ENCODE peak calls at places on chromosomes 5 and 9, in six cellular contexts. One of them, this sample, is unnamed.

GRCh38 chr5:132234684-132235062 is 7.0 kb upstream of the P4HA2 start:
- DNase-seq in adrenal gland: no peak
- DNase-seq in tibial artery: no peak
- DNase-seq in nephron progenitor cell: no peak
- DNase-seq in B cell: no peak
- DNase-seq in heart right ventricle: no peak
- DNase-seq in this sample: no peak

GRCh38 chr9:135328485-135329417 is 150.8 kb upstream of the PPP1R26 start:
- DNase-seq in adrenal gland: no peak
- DNase-seq in tibial artery: no peak
- DNase-seq in nephron progenitor cell: no peak
- DNase-seq in B cell: no peak
- DNase-seq in heart right ventricle: no peak
- DNase-seq in this sample: no peak

GRCh38 chr5:142841511-142842255 is 71.5 kb downstream of the ARHGAP26 start:
- DNase-seq in adrenal gland: no peak
- DNase-seq in tibial artery: peak
- DNase-seq in nephron progenitor cell: no peak
- DNase-seq in B cell: no peak
- DNase-seq in heart right ventricle: peak
- DNase-seq in this sample: no peak

GRCh38 chr5:82404382-82404945 is 126.3 kb upstream of the RPS23 start:
- DNase-seq in adrenal gland: no peak
- DNase-seq in tibial artery: no peak
- DNase-seq in nephron progenitor cell: no peak
- DNase-seq in B cell: no peak
- DNase-seq in heart right ventricle: no peak
- DNase-seq in this sample: no peak

GRCh38 chr5:121937762-121938161 is 24.0 kb upstream of the SRFBP1 start:
- DNase-seq in adrenal gland: no peak
- DNase-seq in tibial artery: no peak
- DNase-seq in nephron progenitor cell: no peak
- DNase-seq in B cell: no peak
- DNase-seq in heart right ventricle: no peak
- DNase-seq in this sample: no peak

GRCh38 chr5:98763001-98763630 is 10.3 kb upstream of the RGMB start:
- DNase-seq in adrenal gland: no peak
- DNase-seq in tibial artery: no peak
- DNase-seq in nephron progenitor cell: no peak
- DNase-seq in B cell: no peak
- DNase-seq in heart right ventricle: no peak
- DNase-seq in this sample: no peak

GRCh38 chr5:72608297-72608696 is 101.1 kb upstream of the ZNF366 start:
- DNase-seq in adrenal gland: no peak
- DNase-seq in tibial artery: no peak
- DNase-seq in nephron progenitor cell: no peak
- DNase-seq in B cell: no peak
- DNase-seq in heart right ventricle: peak
- DNase-seq in this sample: no peak

GRCh38 chr9:131122158-131122557 is 3.2 kb upstream of the NUP214 start:
- DNase-seq in adrenal gland: no peak
- DNase-seq in tibial artery: no peak
- DNase-seq in nephron progenitor cell: no peak
- DNase-seq in B cell: no peak
- DNase-seq in heart right ventricle: no peak
- DNase-seq in this sample: no peak

GRCh38 chr5:78527054-78527884 is 121.3 kb downstream of the LHFPL2 start:
- DNase-seq in adrenal gland: peak
- DNase-seq in tibial artery: peak
- DNase-seq in nephron progenitor cell: no peak
- DNase-seq in B cell: no peak
- DNase-seq in heart right ventricle: peak
- DNase-seq in this sample: no peak

GRCh38 chr5:121969660-121970295 is 8.0 kb downstream of the SRFBP1 start:
- DNase-seq in adrenal gland: no peak
- DNase-seq in tibial artery: no peak
- DNase-seq in nephron progenitor cell: no peak
- DNase-seq in B cell: no peak
- DNase-seq in heart right ventricle: no peak
- DNase-seq in this sample: no peak

GRCh38 chr9:19303216-19303615 is 72.7 kb downstream of the DENND4C start:
- DNase-seq in adrenal gland: no peak
- DNase-seq in tibial artery: no peak
- DNase-seq in nephron progenitor cell: no peak
- DNase-seq in B cell: no peak
- DNase-seq in heart right ventricle: no peak
- DNase-seq in this sample: no peak
- TF ChIP-seq CTCF in adrenal gland: no peak
- TF ChIP-seq CTCF in tibial artery: no peak
- TF ChIP-seq CTCF in nephron progenitor cell: no peak
- TF ChIP-seq CTCF in B cell: no peak
- TF ChIP-seq CTCF in heart right ventricle: no peak
- TF ChIP-seq CTCF in this sample: no peak

GRCh38 chr9:4668604-4669003 is 2.3 kb upstream of the SPATA6L start:
- DNase-seq in adrenal gland: no peak
- DNase-seq in tibial artery: no peak
- DNase-seq in nephron progenitor cell: no peak
- DNase-seq in B cell: no peak
- DNase-seq in heart right ventricle: no peak
- DNase-seq in this sample: no peak

GRCh38 chr9:4663956-4664355 is 1.9 kb downstream of the PLPP6 start:
- DNase-seq in adrenal gland: no peak
- DNase-seq in tibial artery: no peak
- DNase-seq in nephron progenitor cell: no peak
- DNase-seq in B cell: no peak
- DNase-seq in heart right ventricle: no peak
- DNase-seq in this sample: no peak

GRCh38 chr9:4667681-4668080 is 1.4 kb upstream of the SPATA6L start:
- DNase-seq in adrenal gland: no peak
- DNase-seq in tibial artery: no peak
- DNase-seq in nephron progenitor cell: no peak
- DNase-seq in B cell: no peak
- DNase-seq in heart right ventricle: no peak
- DNase-seq in this sample: no peak

GRCh38 chr9:4665357-4665756 is 923 bp downstream of the SPATA6L start:
- DNase-seq in adrenal gland: no peak
- DNase-seq in tibial artery: no peak
- DNase-seq in nephron progenitor cell: no peak
- DNase-seq in B cell: no peak
- DNase-seq in heart right ventricle: no peak
- DNase-seq in this sample: no peak

DNA sequence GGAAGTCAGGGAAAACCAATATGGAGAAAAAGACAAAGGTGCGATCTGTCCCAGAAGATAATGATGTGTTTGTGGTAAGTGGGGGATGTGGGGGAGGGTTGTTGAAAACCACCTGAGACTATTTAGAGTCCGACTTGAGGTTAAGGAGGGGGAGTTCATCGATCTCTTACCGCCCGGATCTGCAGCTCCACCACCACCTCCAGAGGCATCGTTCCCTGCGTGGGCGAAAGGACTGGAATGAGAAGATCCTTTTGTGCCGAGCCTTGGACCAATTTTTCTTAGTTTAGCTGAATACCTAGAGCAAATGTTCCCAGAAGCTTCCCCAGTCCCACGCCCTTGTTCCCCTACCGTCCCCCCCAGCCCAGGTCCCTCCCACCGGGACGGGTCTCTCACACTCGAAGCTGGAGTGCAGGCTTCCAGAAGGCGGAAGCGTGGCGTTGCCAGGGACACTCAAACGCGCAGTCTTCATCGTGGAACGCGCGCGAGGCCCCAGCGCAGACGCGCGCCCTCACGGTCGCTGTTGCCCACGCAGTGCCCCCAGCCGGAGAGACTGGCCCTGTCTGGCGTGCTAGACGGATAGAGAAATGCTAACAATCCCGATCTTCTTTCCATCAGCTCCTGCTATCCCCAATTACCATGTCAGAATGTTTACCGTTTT is at the start of gene SPATA6L:
- DNase-seq in adrenal gland: peak
- DNase-seq in tibial artery: peak
- DNase-seq in nephron progenitor cell: peak
- DNase-seq in B cell: peak
- DNase-seq in heart right ventricle: peak
- DNase-seq in this sample: peak
- TF ChIP-seq CTCF in adrenal gland: no peak
- TF ChIP-seq CTCF in tibial artery: no peak
- TF ChIP-seq CTCF in nephron progenitor cell: no peak
- TF ChIP-seq CTCF in B cell: no peak
- TF ChIP-seq CTCF in heart right ventricle: no peak
- TF ChIP-seq CTCF in this sample: no peak

GRCh38 chr5:172664018-172664417 is 23.0 kb downstream of the NEURL1B start:
- DNase-seq in adrenal gland: no peak
- DNase-seq in tibial artery: no peak
- DNase-seq in nephron progenitor cell: no peak
- DNase-seq in B cell: no peak
- DNase-seq in heart right ventricle: no peak
- DNase-seq in this sample: no peak

GRCh38 chr5:172669808-172670402 is 28.8 kb downstream of the NEURL1B start:
- DNase-seq in adrenal gland: no peak
- DNase-seq in tibial artery: no peak
- DNase-seq in nephron progenitor cell: no peak
- DNase-seq in B cell: no peak
- DNase-seq in heart right ventricle: no peak
- DNase-seq in this sample: no peak

GRCh38 chr5:172667786-172668735 is 27.0 kb downstream of the NEURL1B start:
- DNase-seq in adrenal gland: no peak
- DNase-seq in tibial artery: no peak
- DNase-seq in nephron progenitor cell: no peak
- DNase-seq in B cell: no peak
- DNase-seq in heart right ventricle: no peak
- DNase-seq in this sample: no peak

GRCh38 chr5:172665049-172665541 is 24.0 kb downstream of the NEURL1B start:
- DNase-seq in adrenal gland: peak
- DNase-seq in tibial artery: no peak
- DNase-seq in nephron progenitor cell: no peak
- DNase-seq in B cell: no peak
- DNase-seq in heart right ventricle: no peak
- DNase-seq in this sample: no peak

GRCh38 chr5:172666251-172666650 is 25.2 kb downstream of the NEURL1B start:
- DNase-seq in adrenal gland: peak
- DNase-seq in tibial artery: peak
- DNase-seq in nephron progenitor cell: no peak
- DNase-seq in B cell: no peak
- DNase-seq in heart right ventricle: no peak
- DNase-seq in this sample: no peak
- TF ChIP-seq CTCF in adrenal gland: no peak
- TF ChIP-seq CTCF in tibial artery: peak
- TF ChIP-seq CTCF in nephron progenitor cell: no peak
- TF ChIP-seq CTCF in B cell: no peak
- TF ChIP-seq CTCF in heart right ventricle: no peak
- TF ChIP-seq CTCF in this sample: no peak

DNA sequence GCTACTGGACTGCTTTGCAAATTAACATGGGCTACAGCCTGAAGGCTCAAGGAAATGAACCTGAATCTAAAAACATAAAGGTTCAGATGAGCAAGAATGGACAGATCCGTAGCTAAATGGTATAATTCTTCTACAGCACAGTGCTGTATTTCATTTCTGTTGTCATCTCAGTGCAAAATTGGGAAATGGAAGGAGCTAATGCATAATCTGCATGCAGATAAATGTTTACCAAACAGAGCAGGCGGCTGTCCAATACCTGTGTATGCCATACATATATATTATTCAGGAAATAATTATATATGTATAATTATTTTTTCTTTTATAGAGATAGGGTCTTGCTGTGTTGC is 4.3 kb upstream of the HSPA9 start:
- DNase-seq in adrenal gland: no peak
- DNase-seq in tibial artery: no peak
- DNase-seq in nephron progenitor cell: no peak
- DNase-seq in B cell: no peak
- DNase-seq in heart right ventricle: no peak
- DNase-seq in this sample: no peak
- TF ChIP-seq CTCF in adrenal gland: no peak
- TF ChIP-seq CTCF in tibial artery: no peak
- TF ChIP-seq CTCF in nephron progenitor cell: no peak
- TF ChIP-seq CTCF in B cell: peak
- TF ChIP-seq CTCF in heart right ventricle: no peak
- TF ChIP-seq CTCF in this sample: no peak

GRCh38 chr5:127564002-127564769 is 46.7 kb downstream of the PRRC1 start:
- DNase-seq in adrenal gland: peak
- DNase-seq in tibial artery: peak
- DNase-seq in nephron progenitor cell: peak
- DNase-seq in B cell: peak
- DNase-seq in heart right ventricle: peak
- DNase-seq in this sample: peak
- TF ChIP-seq CTCF in adrenal gland: peak
- TF ChIP-seq CTCF in tibial artery: peak
- TF ChIP-seq CTCF in nephron progenitor cell: peak
- TF ChIP-seq CTCF in B cell: peak
- TF ChIP-seq CTCF in heart right ventricle: peak
- TF ChIP-seq CTCF in this sample: peak

DNA sequence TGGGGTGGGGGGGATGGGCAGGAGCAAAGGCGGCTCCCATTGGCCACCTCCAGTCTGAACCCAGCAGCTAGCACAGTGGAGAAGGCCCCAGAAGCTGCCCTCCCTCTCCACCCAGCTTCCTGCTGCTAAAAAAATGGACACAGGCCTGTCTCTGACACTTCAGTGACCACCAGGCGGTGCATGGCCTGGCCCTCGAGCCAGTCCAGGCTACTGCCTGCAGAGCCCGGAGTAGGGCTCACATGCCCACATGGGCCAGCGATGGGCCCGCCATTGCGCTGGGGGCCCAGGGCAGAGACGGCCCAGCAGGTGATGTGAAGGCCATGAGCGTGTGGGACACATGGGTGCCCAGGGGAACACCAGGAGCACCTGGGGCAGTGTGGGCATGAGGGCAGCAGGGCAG is 52.1 kb upstream of the NOTCH1 start:
- DNase-seq in adrenal gland: no peak
- DNase-seq in tibial artery: no peak
- DNase-seq in nephron progenitor cell: no peak
- DNase-seq in B cell: no peak
- DNase-seq in heart right ventricle: no peak
- DNase-seq in this sample: no peak
- TF ChIP-seq CTCF in adrenal gland: no peak
- TF ChIP-seq CTCF in tibial artery: no peak
- TF ChIP-seq CTCF in nephron progenitor cell: no peak
- TF ChIP-seq CTCF in B cell: no peak
- TF ChIP-seq CTCF in heart right ventricle: no peak
- TF ChIP-seq CTCF in this sample: no peak

DNA sequence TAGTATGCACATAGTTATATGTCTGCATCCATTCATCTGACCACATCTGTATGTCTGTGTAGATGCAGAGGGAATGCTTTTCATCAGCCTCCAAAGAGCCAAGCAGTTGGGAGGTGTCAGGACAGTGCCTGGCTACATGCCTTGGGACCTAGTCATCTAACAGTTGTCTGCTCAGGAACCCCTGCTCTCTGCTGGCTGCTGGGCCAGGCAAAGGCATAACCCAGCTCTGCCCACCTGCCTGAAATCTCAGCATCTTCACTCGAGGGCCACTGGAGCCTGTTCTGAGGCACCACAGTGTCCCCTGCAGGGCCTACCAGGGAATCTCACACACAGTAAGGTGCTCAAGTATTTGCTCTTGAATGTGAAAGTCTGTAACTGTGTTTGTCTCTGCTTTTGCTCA is 3.7 kb downstream of the C9orf50 start:
- DNase-seq in adrenal gland: no peak
- DNase-seq in tibial artery: no peak
- DNase-seq in nephron progenitor cell: no peak
- DNase-seq in B cell: no peak
- DNase-seq in heart right ventricle: no peak
- DNase-seq in this sample: no peak
- TF ChIP-seq CTCF in adrenal gland: peak
- TF ChIP-seq CTCF in tibial artery: no peak
- TF ChIP-seq CTCF in nephron progenitor cell: peak
- TF ChIP-seq CTCF in B cell: peak
- TF ChIP-seq CTCF in heart right ventricle: no peak
- TF ChIP-seq CTCF in this sample: peak

GRCh38 chr9:89592963-89593775 is 11.6 kb upstream of the GADD45G start:
- DNase-seq in adrenal gland: no peak
- DNase-seq in tibial artery: no peak
- DNase-seq in nephron progenitor cell: peak
- DNase-seq in B cell: no peak
- DNase-seq in heart right ventricle: no peak
- DNase-seq in this sample: no peak
- TF ChIP-seq CTCF in adrenal gland: no peak
- TF ChIP-seq CTCF in tibial artery: no peak
- TF ChIP-seq CTCF in nephron progenitor cell: peak
- TF ChIP-seq CTCF in B cell: no peak
- TF ChIP-seq CTCF in heart right ventricle: no peak
- TF ChIP-seq CTCF in this sample: peak

This sample was measured in progenitor cell of endocrine pancreas.